ENCODE peak calls at places on chromosome 16, in six cellular contexts. Y is cardiac muscle cell, H is OCI-LY7, U is foreskin keratinocyte, O is tibial artery, E is Panc1. J is an unnamed sample.

GRCh38 chr16:30054959-30055553 is 10.5 kb upstream of the ALDOA start:
- DNase-seq in Y (peak; percentile 60), H (peak; percentile 63), U (peak; percentile 73), O (no peak), E (no peak), J (no peak)

GRCh38 chr16:23155445-23156049 is 6.3 kb upstream of the USP31 start:
- DNase-seq in Y (peak; percentile 27), H (peak; percentile 45), U (no peak), O (no peak), E (no peak), J (no peak)

GRCh38 chr16:82229800-82230619 is 60.0 kb upstream of the MPHOSPH6 start:
- DNase-seq in Y (peak; percentile 81), H (peak; percentile 60), U (peak; percentile 62), O (peak; percentile 68), E (peak; percentile 47), J (peak; percentile 60)

GRCh38 chr16:53756329-53756996 is 52.5 kb downstream of the FTO start:
- DNase-seq in Y (no peak), H (no peak), U (no peak), O (no peak), E (no peak), J (no peak)

GRCh38 chr16:27762441-27762840 is 212.5 kb downstream of the KATNIP start:
- DNase-seq in Y (no peak), H (no peak), U (no peak), O (no peak), E (no peak), J (no peak)

GRCh38 chr16:17397499-17397891 is 73.3 kb downstream of the XYLT1 start:
- DNase-seq in Y (peak; percentile 69), H (no peak), U (no peak), O (no peak), E (no peak), J (no peak)

GRCh38 chr16:82639263-82639662 is 12.5 kb downstream of the CDH13 start:
- DNase-seq in Y (no peak), H (no peak), U (peak; percentile 69), O (no peak), E (no peak), J (no peak)

GRCh38 chr16:30521873-30522641 is 4.3 kb downstream of the ZNF768 start:
- DNase-seq in Y (no peak), H (no peak), U (no peak), O (no peak), E (no peak), J (no peak)

GRCh38 chr16:23119570-23119969 is 29.7 kb downstream of the USP31 start:
- DNase-seq in Y (no peak), H (no peak), U (peak; percentile 87), O (no peak), E (no peak), J (no peak)

GRCh38 chr16:71542377-71542776 is 16.2 kb downstream of the CHST4 start:
- DNase-seq in Y (peak; percentile 63), H (peak; percentile 60), U (peak; percentile 44), O (no peak), E (peak; percentile 25), J (peak; percentile 75)

GRCh38 chr16:56789360-56789759 is 59.4 kb downstream of the NUP93 start:
- DNase-seq in Y (peak; percentile 61), H (peak; percentile 57), U (peak; percentile 44), O (no peak), E (peak; percentile 4), J (no peak)

GRCh38 chr16:10923146-10923649 is 19.1 kb downstream of the DEXI start:
- DNase-seq in Y (no peak), H (no peak), U (no peak), O (no peak), E (no peak), J (no peak)

GRCh38 chr16:22093952-22094351 is 1.6 kb downstream of the VWA3A start:
- DNase-seq in Y (no peak), H (no peak), U (no peak), O (no peak), E (no peak), J (no peak)

GRCh38 chr16:59886021-59886420 is 1151.9 kb upstream of the GOT2 start:
- DNase-seq in Y (no peak), H (no peak), U (peak; percentile 49), O (no peak), E (no peak), J (no peak)

GRCh38 chr16:49698416-49698815 is 157.5 kb downstream of the ZNF423 start:
- DNase-seq in Y (peak; percentile 80), H (no peak), U (no peak), O (peak; percentile 70), E (no peak), J (no peak)

GRCh38 chr16:27677300-27677699 is 127.4 kb downstream of the KATNIP start:
- DNase-seq in Y (no peak), H (no peak), U (no peak), O (no peak), E (no peak), J (no peak)

GRCh38 chr16:12539185-12539929 is 264.3 kb downstream of the CPPED1 start:
- DNase-seq in Y (no peak), H (no peak), U (peak; percentile 51), O (no peak), E (no peak), J (no peak)

GRCh38 chr16:84712801-84713775 is 13.3 kb downstream of the USP10 start:
- DNase-seq in Y (no peak), H (no peak), U (no peak), O (no peak), E (no peak), J (no peak)
- H3K4me1 ChIP-seq in Y (peaks cover 39% of the 10 kb centered on the region), H (peaks cover 26% of the 10 kb centered on the region), U (peaks cover 4% of the 10 kb centered on the region), O (no peaks in the 10 kb centered on the region), E (peaks cover 14% of the 10 kb centered on the region), J (peaks cover 3% of the 10 kb centered on the region)

GRCh38 chr16:89114159-89114981 is 20.7 kb downstream of the ACSF3 start:
- DNase-seq in Y (no peak), H (peak; percentile 40), U (peak; percentile 22), O (no peak), E (no peak), J (no peak)

GRCh38 chr16:89113661-89114060 is 20.0 kb downstream of the ACSF3 start:
- DNase-seq in Y (no peak), H (peak; percentile 74), U (no peak), O (no peak), E (no peak), J (no peak)

GRCh38 chr16:89112377-89113151 is 18.9 kb downstream of the ACSF3 start:
- DNase-seq in Y (no peak), H (no peak), U (no peak), O (no peak), E (no peak), J (no peak)

GRCh38 chr16:89111263-89111662 is 17.6 kb downstream of the ACSF3 start:
- DNase-seq in Y (no peak), H (no peak), U (no peak), O (no peak), E (no peak), J (no peak)

DNA sequence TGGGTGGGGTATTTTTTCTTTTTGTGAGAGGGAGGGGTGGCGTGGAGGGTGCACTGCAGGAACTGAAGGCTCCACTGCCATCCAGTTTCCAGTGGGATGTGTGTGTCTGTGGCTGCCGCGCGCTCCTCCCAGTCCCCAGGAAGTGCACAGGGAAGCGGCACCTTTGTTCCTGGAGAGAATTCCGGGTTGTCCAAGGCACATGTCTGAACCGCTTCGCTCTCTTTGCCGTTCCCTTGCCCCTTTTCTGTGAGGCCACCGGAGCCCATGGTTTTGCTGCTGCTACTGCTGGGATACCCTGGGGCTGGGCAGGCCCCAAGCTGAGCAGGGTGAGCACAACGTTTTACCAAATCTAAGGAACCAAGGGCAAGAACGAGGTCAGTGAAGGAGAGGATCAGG is 19.5 kb downstream of the ACSF3 start:
- DNase-seq in Y (no peak), H (no peak), U (no peak), O (no peak), E (no peak), J (no peak)
- H3K27ac ChIP-seq in Y (no peak overlapping the region), H (peak overlapping the region; percentile 95), U (no peak overlapping the region), O (no peak overlapping the region), E (no peak overlapping the region), J (no peak overlapping the region)

GRCh38 chr16:51328708-51329107 is 177.6 kb upstream of the SALL1 start:
- DNase-seq in Y (peak; percentile 13), H (no peak), U (no peak), O (no peak), E (no peak), J (no peak)
- H3K4me1 ChIP-seq in Y (no peaks in the 10 kb centered on the region), H (no peaks in the 10 kb centered on the region), U (peaks cover 3% of the 10 kb centered on the region), O (no peaks in the 10 kb centered on the region), E (no peaks in the 10 kb centered on the region), J (no peaks in the 10 kb centered on the region)

GRCh38 chr16:84610385-84610784 is 7.5 kb downstream of the COTL1 start:
- DNase-seq in Y (no peak), H (no peak), U (no peak), O (no peak), E (no peak), J (no peak)
- H3K27ac ChIP-seq in Y (no peak overlapping the region), H (peak overlapping the region; percentile 58), U (no peak overlapping the region), O (no peak overlapping the region), E (no peak overlapping the region), J (no peak overlapping the region)

DNA sequence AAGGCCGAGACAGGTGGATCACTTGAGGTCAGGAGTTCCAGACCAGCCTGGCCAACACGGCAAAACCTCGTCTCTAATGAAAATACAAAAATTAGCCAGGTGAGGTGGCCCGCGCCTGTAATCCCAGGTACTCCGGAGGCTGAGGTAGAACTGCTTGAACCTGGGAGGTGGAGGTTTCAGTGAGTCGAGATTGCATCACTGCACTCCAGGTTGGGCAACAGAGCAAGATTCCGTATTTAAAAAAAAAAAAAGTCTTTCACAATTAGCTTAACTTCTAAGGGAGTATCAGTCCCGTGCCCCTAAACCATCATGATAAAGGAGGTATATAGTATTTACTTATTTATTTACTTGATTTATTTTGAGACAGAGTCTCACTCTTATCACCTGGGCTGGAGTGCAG is 3.4 kb upstream of the MEFV start:
- DNase-seq in Y (no peak), H (no peak), U (no peak), O (no peak), E (no peak), J (no peak)
- H3K4me1 ChIP-seq in Y (no peaks in the 10 kb centered on the region), H (peaks cover 19% of the 10 kb centered on the region), U (no peaks in the 10 kb centered on the region), O (no peaks in the 10 kb centered on the region), E (peaks cover 5% of the 10 kb centered on the region), J (no peaks in the 10 kb centered on the region)

DNA sequence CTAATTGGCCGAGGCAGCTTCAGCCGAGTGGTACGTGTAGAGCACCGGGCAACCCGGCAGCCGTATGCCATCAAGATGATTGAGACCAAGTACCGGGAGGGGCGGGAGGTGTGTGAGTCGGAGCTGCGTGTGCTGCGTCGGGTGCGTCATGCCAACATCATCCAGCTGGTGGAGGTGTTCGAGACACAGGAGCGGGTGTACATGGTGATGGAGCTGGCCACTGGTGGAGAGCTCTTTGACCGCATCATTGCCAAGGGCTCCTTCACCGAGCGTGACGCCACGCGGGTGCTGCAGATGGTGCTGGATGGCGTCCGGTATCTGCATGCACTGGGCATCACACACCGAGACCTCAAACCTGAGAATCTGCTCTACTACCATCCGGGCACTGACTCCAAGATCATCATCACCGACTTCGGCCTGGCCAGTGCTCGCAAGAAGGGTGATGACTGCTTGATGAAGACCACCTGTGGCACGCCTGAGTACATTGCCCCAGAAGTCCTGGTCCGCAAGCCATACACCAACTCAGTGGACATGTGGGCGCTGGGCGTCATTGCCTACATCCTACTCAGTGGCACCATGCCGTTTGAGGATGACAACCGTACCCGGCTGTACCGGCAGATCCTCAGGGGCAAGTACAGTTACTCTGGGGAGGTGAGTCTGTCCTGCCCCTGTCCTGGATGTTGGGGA is 16.1 kb downstream of the PSKH1 start:
- DNase-seq in Y (no peak), H (no peak), U (no peak), O (no peak), E (no peak), J (no peak)
- H3K27ac ChIP-seq in Y (no peak overlapping the region), H (no peak overlapping the region), U (no peak overlapping the region), O (no peak overlapping the region), E (no peak overlapping the region), J (no peak overlapping the region)

J was measured in iPS DF 6.9.